ENCODE peak calls at places on chromosomes 2 and 18, in four cellular contexts. C is K562, J is GM12878, W is HepG2. I is an unnamed sample.

GRCh38 chr2:133579295-133579694 is 11.0 kb upstream of the NCKAP5 start:
- DNase-seq in W (no peak), C (no peak), J (no peak), I (no peak)

GRCh38 chr2:27715318-27716165 is 51.9 kb downstream of the SLC4A1AP start:
- DNase-seq in W (no peak), J (no peak), C (peak; percentile 43), I (peak; percentile 55)

GRCh38 chr2:169767243-169767888 is 31.3 kb upstream of the SSB start:
- DNase-seq in C (peak; percentile 54), W (peak; percentile 63), J (no peak), I (peak; percentile 42)

GRCh38 chr2:96930351-96931015 is 55.9 kb downstream of the FAM178B start:
- DNase-seq in C (no peak), J (no peak), W (no peak), I (no peak)

GRCh38 chr18:49398331-49398730 is 62.1 kb downstream of the DYM start:
- DNase-seq in W (no peak), C (no peak), J (no peak), I (no peak)

GRCh38 chr2:127415593-127416485 is 2.4 kb upstream of the PROC start:
- DNase-seq in J (no peak), W (no peak), C (peak; percentile 80), I (peak; percentile 84)

GRCh38 chr2:195500878-195501277 is 156.1 kb upstream of the SLC39A10 start:
- DNase-seq in C (no peak), J (no peak), W (no peak), I (no peak)

GRCh38 chr18:57051019-57051418 is 95.9 kb upstream of the BOD1L2 start:
- DNase-seq in W (no peak), C (no peak), J (no peak), I (no peak)

GRCh38 chr18:183769-184168 is 25.4 kb downstream of the USP14 start:
- DNase-seq in J (no peak), W (no peak), C (peak; percentile 42), I (peak; percentile 6)

GRCh38 chr18:57430166-57430958 is 4.8 kb upstream of the ONECUT2 start:
- DNase-seq in J (no peak), C (no peak), W (no peak), I (no peak)

GRCh38 chr18:40708726-40709125 is 1246.3 kb upstream of the PIK3C3 start:
- DNase-seq in W (no peak), C (no peak), J (no peak), I (no peak)

GRCh38 chr18:55478301-55478660 is 109.7 kb downstream of the TCF4 start:
- DNase-seq in C (no peak), J (no peak), W (no peak), I (no peak)

GRCh38 chr2:127909019-127909418 is 23.3 kb upstream of the AMMECR1L start:
- DNase-seq in W (peak; percentile 50), C (no peak), J (no peak), I (no peak)

GRCh38 chr2:160221391-160222276 is 21.6 kb upstream of the ITGB6 start:
- DNase-seq in J (no peak), C (no peak), W (peak; percentile 61), I (no peak)

GRCh38 chr2:5365871-5366461 is 326.2 kb upstream of the SOX11 start:
- DNase-seq in C (peak; percentile 78), W (peak; percentile 62), J (no peak), I (peak; percentile 73)

GRCh38 chr2:31249009-31249690 is 15.2 kb downstream of the EHD3 start:
- DNase-seq in C (no peak), J (no peak), W (no peak), I (no peak)

GRCh38 chr2:203498161-203498560 is 36.9 kb downstream of the RAPH1 start:
- DNase-seq in C (peak; percentile 5), J (no peak), W (no peak), I (no peak)

GRCh38 chr18:58858591-58859468 is 5.8 kb upstream of the ZNF532 start:
- DNase-seq in C (no peak), J (no peak), W (no peak), I (no peak)

GRCh38 chr2:128836559-128837100 is 518.0 kb upstream of the HS6ST1 start:
- DNase-seq in W (no peak), J (no peak), C (no peak), I (no peak)

GRCh38 chr18:478679-479078 is 21.8 kb downstream of the COLEC12 start:
- DNase-seq in W (no peak), C (no peak), J (no peak), I (no peak)

GRCh38 chr2:24222946-24223345 is 48.1 kb downstream of the FAM228A start:
- DNase-seq in C (no peak), W (no peak), J (no peak), I (no peak)

GRCh38 chr18:416928-417327 is 83.6 kb downstream of the COLEC12 start:
- DNase-seq in C (no peak), J (no peak), W (no peak), I (no peak)

GRCh38 chr2:63424329-63425078 is 163.8 kb downstream of the WDPCP start:
- DNase-seq in J (no peak), C (peak; percentile 52), W (peak; percentile 62), I (peak; percentile 58)

GRCh38 chr2:104826016-104826415 is 27.9 kb upstream of the POU3F3 start:
- DNase-seq in C (no peak), W (no peak), J (no peak), I (no peak)

GRCh38 chr18:46767217-46767616 is 10.4 kb upstream of the ST8SIA5 start:
- DNase-seq in J (no peak), W (no peak), C (peak; percentile 48), I (no peak)

GRCh38 chr2:27932396-27932795 is 41.9 kb downstream of the BABAM2 start:
- DNase-seq in C (no peak), W (peak; percentile 59), J (no peak), I (no peak)

GRCh38 chr2:205477016-205477705 is 205.1 kb upstream of the NRP2 start:
- DNase-seq in C (no peak), W (no peak), J (no peak), I (no peak)

GRCh38 chr18:48814490-48815181 is 136.1 kb downstream of the SMAD7 start:
- DNase-seq in C (no peak), W (no peak), J (no peak), I (no peak)

GRCh38 chr2:232030229-232030628 is 68.7 kb downstream of the DIS3L2 start:
- DNase-seq in W (peak; percentile 22), J (no peak), C (no peak), I (peak; percentile 36)

GRCh38 chr18:58201268-58201667 is 157.2 kb downstream of the NEDD4L start:
- DNase-seq in J (no peak), C (no peak), W (no peak), I (no peak)

GRCh38 chr2:136448435-136448834 is 316.9 kb upstream of the THSD7B start:
- DNase-seq in J (no peak), C (no peak), W (no peak), I (no peak)

GRCh38 chr2:12110074-12110473 is 363.6 kb downstream of the LPIN1 start:
- DNase-seq in C (no peak), J (no peak), W (no peak), I (no peak)

GRCh38 chr2:166234112-166234846 is 106.5 kb upstream of the SCN1A start:
- DNase-seq in J (no peak), W (peak; percentile 58), C (no peak), I (no peak)

GRCh38 chr2:166229678-166230023 is 101.8 kb upstream of the SCN1A start:
- DNase-seq in J (no peak), W (peak; percentile 82), C (no peak), I (no peak)

GRCh38 chr2:166230724-166231070 is 102.9 kb upstream of the SCN1A start:
- DNase-seq in W (no peak), J (no peak), C (no peak), I (no peak)

GRCh38 chr2:166233244-166233643 is 105.4 kb upstream of the SCN1A start:
- DNase-seq in W (no peak), C (no peak), J (no peak), I (no peak)

DNA sequence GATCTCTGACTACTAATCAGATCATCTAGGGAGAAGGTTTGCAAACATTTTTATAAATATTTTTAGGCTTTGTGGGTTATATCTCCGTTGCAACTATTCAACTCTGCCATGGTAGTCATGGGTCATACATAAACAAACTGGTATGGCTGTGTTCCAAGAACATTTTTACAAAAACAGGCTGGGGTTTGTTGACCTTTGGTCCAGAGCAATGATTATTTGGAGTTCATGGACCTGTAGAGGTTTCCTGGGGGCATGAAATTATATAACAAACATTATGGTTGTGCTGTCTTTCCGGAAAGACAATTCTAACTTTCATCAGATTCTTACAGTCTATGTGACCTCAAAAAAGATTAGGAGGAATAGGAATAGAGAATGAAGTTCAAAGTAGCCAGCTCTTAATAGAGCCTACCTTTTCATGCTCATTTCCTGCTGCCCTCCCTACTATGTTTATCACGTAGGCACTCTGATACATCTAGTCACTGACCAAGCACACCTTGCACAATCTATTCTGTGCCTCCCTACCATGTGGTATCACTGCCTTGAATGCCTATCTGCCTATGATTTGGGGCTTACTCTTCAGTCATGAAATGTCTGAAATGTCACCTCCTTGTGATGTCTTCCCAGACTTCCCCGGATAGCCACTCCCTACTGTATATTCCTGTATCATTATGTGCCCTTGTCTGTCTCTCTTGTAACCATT is 102.4 kb upstream of the SCN1A start:
- DNase-seq in C (no peak), W (peak; percentile 98), J (no peak), I (no peak)
- TF ChIP-seq TARDBP in C (no peak), W (peak; percentile 60), J (no peak), I (no peak)

GRCh38 chr2:159094173-159094737 is 125.8 kb downstream of the TANC1 start:
- DNase-seq in W (no peak), C (no peak), J (no peak), I (no peak)
- TF ChIP-seq TARDBP in W (no peak), C (no peak), J (no peak), I (no peak)

DNA sequence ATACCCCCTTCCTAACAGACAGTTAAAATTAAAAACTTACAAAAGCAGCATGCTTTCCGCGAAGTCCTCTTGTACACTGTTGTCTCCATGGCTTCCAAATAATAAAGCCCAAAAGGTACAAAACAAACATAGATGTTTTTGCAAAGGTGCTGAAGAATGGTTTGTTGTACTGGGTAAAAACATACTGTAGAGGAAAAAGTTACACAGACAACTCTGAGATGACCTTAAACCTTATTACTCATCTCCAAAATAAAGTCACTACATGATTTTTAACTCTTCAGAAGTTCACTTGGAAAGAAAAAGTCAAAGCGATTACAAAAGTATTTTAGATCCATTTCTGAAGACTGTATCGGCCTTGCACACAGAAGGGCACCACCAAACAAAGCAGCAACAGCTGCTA is 6.1 kb downstream of the SLC35F5 start:
- DNase-seq in C (no peak), W (no peak), J (no peak), I (no peak)
- TF ChIP-seq TARDBP in C (no peak), W (no peak), J (no peak), I (no peak)

GRCh38 chr2:233418052-233418760 is 63.9 kb downstream of the DGKD start:
- DNase-seq in W (no peak), J (no peak), C (no peak), I (no peak)

GRCh38 chr2:233416199-233416598 is 61.9 kb downstream of the DGKD start:
- DNase-seq in C (no peak), W (no peak), J (no peak), I (no peak)

GRCh38 chr2:233418761-233419625 is 64.7 kb downstream of the DGKD start:
- DNase-seq in C (no peak), W (no peak), J (peak; percentile 62), I (no peak)

GRCh38 chr2:233416706-233417105 is 62.4 kb downstream of the DGKD start:
- DNase-seq in J (no peak), C (no peak), W (no peak), I (no peak)

DNA sequence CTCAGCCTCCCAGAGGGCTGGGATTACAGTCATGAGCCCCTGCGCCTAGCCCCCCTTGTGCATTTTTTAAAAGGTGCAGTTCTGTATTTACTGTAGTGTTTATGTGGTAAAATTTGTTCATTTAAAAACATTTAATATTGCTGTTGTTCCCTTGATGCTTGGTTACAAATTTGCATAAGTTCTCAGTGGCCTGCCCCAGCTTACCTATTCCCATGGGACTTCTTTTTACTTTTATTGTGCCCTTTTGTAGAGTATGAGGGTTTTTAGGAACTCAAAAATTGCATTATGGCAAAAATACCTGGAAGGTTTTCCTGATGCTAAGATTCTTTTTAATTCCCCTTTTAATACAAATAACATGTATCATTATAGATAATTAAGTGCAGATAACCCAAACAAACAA is 63.0 kb downstream of the DGKD start:
- DNase-seq in J (no peak), W (no peak), C (no peak), I (no peak)
- TF ChIP-seq TARDBP in J (no peak), W (no peak), C (no peak), I (no peak)

I was measured in HEK293T.